ENCODE peak calls at places on chromosomes 4 and X, in six cellular contexts. S is upper lobe of left lung, O is K562, Y is A549, W is HepG2, L is GM12878. F is an unnamed sample.

GRCh38 chr4:48669086-48669485 is 111.0 kb downstream of the FRYL start:
- ATAC-seq in S (no peak), O (no peak), Y (no peak), W (no peak), L (no peak), F (no peak)

GRCh38 chrX:120726294-120726693 is 96.4 kb upstream of the C1GALT1C1 start:
- ATAC-seq in S (no peak), O (no peak), Y (no peak), W (no peak), L (peak; percentile 99), F (no peak)

GRCh38 chr4:174657472-174657871 is 135.2 kb upstream of the HPGD start:
- ATAC-seq in S (no peak), O (peak; percentile 71), Y (no peak), W (no peak), L (no peak), F (no peak)

GRCh38 chr4:42398448-42399355 is 1.4 kb downstream of the SHISA3 start:
- ATAC-seq in S (no peak), O (no peak), Y (peak; percentile 49), W (peak; percentile 48), L (no peak), F (peak; percentile 13)

GRCh38 chr4:66331761-66332160 is 661.5 kb upstream of the EPHA5 start:
- ATAC-seq in S (no peak), O (no peak), Y (no peak), W (no peak), L (no peak), F (no peak)

GRCh38 chrX:37753384-37753783 is 26.5 kb upstream of the CYBB start:
- ATAC-seq in S (peak; percentile 45), O (no peak), Y (no peak), W (no peak), L (peak; percentile 57), F (no peak)

GRCh38 chrX:146854281-146854680 is 39.7 kb upstream of the CXorf51A start:
- ATAC-seq in S (no peak), O (no peak), Y (no peak), W (no peak), L (no peak), F (no peak)

GRCh38 chr4:179595671-179596410 is 2153.6 kb upstream of the AGA start:
- ATAC-seq in S (no peak), O (no peak), Y (no peak), W (no peak), L (no peak), F (no peak)

GRCh38 chrX:115367455-115367854 is 77.9 kb downstream of the LUZP4 start:
- ATAC-seq in S (no peak), O (no peak), Y (no peak), W (no peak), L (peak; percentile 51), F (no peak)

GRCh38 chr4:76590847-76591281 is 155.8 kb downstream of the SHROOM3 start:
- ATAC-seq in S (no peak), O (no peak), Y (no peak), W (no peak), L (no peak), F (no peak)

GRCh38 chr4:54395013-54395527 is 166.0 kb downstream of the PDGFRA start:
- ATAC-seq in S (no peak), O (no peak), Y (no peak), W (no peak), L (no peak), F (no peak)

GRCh38 chr4:112857461-112857860 is 192.0 kb upstream of the ANK2 start:
- ATAC-seq in S (no peak), O (no peak), Y (peak; percentile 55), W (no peak), L (no peak), F (peak; percentile 62)

GRCh38 chrX:16807976-16808542 is 21.8 kb downstream of the TXLNG start:
- ATAC-seq in S (peak; percentile 62), O (peak; percentile 83), Y (peak; percentile 93), W (peak; percentile 90), L (peak; percentile 16), F (peak; percentile 89)

GRCh38 chrX:41014776-41015175 is 70.5 kb upstream of the USP9X start:
- ATAC-seq in S (no peak), O (no peak), Y (no peak), W (no peak), L (no peak), F (no peak)

GRCh38 chr4:26590639-26591038 is 6.8 kb downstream of the TBC1D19 start:
- ATAC-seq in S (no peak), O (no peak), Y (no peak), W (no peak), L (no peak), F (no peak)

GRCh38 chr4:158496030-158496741 is 25.5 kb upstream of the RXFP1 start:
- ATAC-seq in S (no peak), O (peak; percentile 72), Y (no peak), W (no peak), L (peak; percentile 59), F (no peak)

GRCh38 chr4:122783301-122784215 is 43.1 kb upstream of the FGF2 start:
- ATAC-seq in S (peak; percentile 95), O (peak; percentile 71), Y (peak; percentile 99), W (peak; percentile 95), L (no peak), F (peak; percentile 96)

GRCh38 chrX:69504626-69505612 is 793 bp downstream of the NALF2 start:
- ATAC-seq in S (no peak), O (no peak), Y (no peak), W (peak; percentile 33), L (no peak), F (no peak)

DNA sequence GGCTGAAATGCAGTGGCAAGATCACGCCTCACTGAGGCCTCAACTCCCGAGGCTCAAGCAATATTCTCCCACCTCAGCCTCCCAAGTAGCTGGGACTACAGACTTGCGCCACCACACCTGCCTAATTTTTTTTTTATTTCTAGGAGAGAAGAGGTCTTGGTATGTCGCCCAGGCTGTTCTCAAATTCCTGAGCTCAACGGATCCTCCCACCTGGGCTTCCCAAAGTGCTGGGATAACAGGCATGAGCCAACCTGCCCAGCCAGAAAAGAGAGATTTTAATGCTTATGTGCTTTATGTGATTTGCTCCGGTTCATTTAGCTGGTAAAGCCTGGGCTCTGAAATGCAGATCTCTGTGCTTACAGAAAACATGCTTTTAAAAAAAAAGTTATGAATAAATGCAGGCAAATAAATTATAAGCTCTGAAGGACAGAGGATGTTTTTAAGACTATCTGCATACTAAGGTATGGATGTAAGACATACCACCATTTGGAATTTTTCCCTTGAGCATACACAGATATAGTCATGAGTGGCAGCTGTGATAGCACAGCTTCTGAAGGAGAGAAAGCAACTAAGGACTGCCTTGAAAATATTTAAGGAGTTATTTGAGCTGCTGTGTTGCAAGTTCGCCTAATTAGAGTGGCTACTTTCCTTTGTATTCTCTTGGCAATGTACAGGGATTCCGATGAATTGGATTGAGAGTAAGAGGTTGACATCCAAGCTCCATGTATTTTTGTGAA is 13.8 kb downstream of the GUCY1B1 start:
- ATAC-seq in S (no peak), O (no peak), Y (no peak), W (no peak), L (no peak), F (peak; percentile 25)
- TF ChIP-seq EP300 in S (no peak), O (no peak), Y (no peak), W (no peak), L (no peak), F (no peak)

DNA sequence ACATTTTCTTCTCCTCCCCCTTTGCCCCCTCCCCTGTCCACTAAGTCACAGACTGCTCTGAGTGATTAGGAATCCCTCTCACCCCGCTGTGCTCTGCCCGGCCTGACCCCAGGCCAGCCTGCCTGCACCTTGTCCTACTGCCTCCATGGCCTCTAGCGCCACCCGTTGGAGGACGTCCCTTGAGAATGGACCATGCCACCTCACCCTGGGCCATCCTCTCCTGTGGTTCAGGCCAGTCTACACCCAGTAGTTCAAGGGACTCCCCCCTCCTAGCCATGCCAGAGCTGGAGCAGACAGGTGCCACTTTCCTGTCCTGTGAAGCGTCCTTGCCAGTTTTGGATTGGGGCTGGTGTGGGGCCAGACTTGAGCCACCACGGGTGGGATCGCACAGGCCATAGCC is 9.7 kb upstream of the IRAK1 start:
- ATAC-seq in S (no peak), O (peak; percentile 81), Y (peak; percentile 61), W (peak; percentile 56), L (peak; percentile 51), F (no peak)
- TF ChIP-seq CTCF in S (no peak), O (peak; percentile 34), Y (no peak), W (no peak), L (no peak), F (no peak)

GRCh38 chr4:159983080-159983479 is 880.2 kb downstream of the RAPGEF2 start:
- ATAC-seq in S (no peak), O (no peak), Y (no peak), W (no peak), L (peak; percentile 30), F (no peak)

GRCh38 chr4:159977907-159978617 is 875.2 kb downstream of the RAPGEF2 start:
- ATAC-seq in S (no peak), O (no peak), Y (no peak), W (no peak), L (no peak), F (no peak)

GRCh38 chr4:159979953-159980352 is 877.1 kb downstream of the RAPGEF2 start:
- ATAC-seq in S (no peak), O (no peak), Y (no peak), W (no peak), L (peak; percentile 88), F (no peak)

GRCh38 chr4:159979351-159979750 is 876.5 kb downstream of the RAPGEF2 start:
- ATAC-seq in S (no peak), O (no peak), Y (no peak), W (no peak), L (no peak), F (no peak)

DNA sequence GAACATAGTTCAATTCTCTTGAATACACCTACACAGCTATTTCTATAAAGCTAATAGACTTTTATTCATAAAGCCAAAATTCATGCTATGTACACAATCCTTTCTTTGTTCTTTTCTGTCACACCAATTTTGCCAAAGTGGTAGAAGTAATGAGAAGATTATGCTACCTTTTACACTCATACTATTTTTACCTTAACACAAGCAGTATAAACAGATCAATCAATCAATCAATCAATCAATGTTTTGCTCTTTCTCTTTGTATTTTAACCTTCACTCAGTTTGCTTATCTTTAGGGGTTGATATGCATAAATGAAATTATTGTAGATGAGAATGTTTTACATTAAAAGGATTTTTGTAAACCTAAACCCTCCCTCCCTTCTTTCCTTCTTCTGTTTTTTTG is 878.6 kb downstream of the RAPGEF2 start:
- ATAC-seq in S (no peak), O (no peak), Y (no peak), W (no peak), L (no peak), F (no peak)
- TF ChIP-seq EP300 in S (no peak), O (no peak), Y (no peak), W (no peak), L (no peak), F (no peak)

DNA sequence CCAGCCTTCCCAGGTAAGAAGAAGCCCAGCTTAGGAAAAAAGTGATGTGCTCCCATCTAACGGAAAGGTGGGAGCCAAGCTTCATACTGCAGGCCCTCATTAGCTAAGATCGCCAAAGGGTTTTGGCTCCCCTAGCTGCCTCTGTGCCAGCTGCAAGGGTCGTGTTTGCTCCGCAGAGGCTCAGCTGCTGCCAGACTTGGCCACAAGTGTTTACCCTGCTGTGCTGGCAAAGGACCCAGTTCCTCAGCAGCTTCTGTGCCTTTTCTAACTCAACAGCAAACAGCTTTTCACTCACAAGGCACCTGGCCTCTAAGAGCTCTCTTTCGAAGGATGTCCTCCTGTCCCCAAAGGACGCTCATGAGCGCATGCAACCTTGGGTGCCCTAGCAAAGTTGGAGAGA is 12.2 kb upstream of the VMA21 start:
- ATAC-seq in S (no peak), O (no peak), Y (no peak), W (no peak), L (no peak), F (no peak)
- TF ChIP-seq CTCF in S (no peak), O (no peak), Y (no peak), W (no peak), L (no peak), F (no peak)

F was measured in gastroesophageal sphincter.